ENCODE peak calls at places on chromosomes 3 and 15, in seven cellular contexts. A is A549, H is Panc1, L is BE2C, X is tibial nerve, I is sigmoid colon, M is body of pancreas. G is an unnamed sample.

GRCh38 chr3:34882764-34883163 is 756.6 kb upstream of the ARPP21 start:
- DNase-seq in X (no peak), A (no peak), M (no peak), I (no peak), L (peak; percentile 33), H (no peak), G (no peak)

GRCh38 chr3:37701729-37702128 is 160.0 kb upstream of the CTDSPL start:
- DNase-seq in H (no peak), X (no peak), I (no peak), M (no peak), A (no peak), L (peak; percentile 9), G (no peak)

GRCh38 chr3:23575697-23576096 is 230.1 kb upstream of the UBE2E1 start:
- DNase-seq in L (no peak), H (no peak), A (peak; percentile 62), M (no peak), X (no peak), I (no peak), G (no peak)

GRCh38 chr3:45516829-45517228 is 77.7 kb upstream of the LIMD1 start:
- DNase-seq in A (no peak), L (no peak), H (no peak), M (no peak), X (no peak), I (no peak), G (no peak)

GRCh38 chr15:61527836-61528589 is 298.9 kb upstream of the RORA start:
- DNase-seq in X (no peak), M (no peak), A (no peak), I (no peak), L (peak; percentile 31), H (no peak), G (no peak)

GRCh38 chr3:29463306-29463705 is 182.4 kb downstream of the RBMS3 start:
- DNase-seq in L (no peak), M (no peak), H (no peak), I (no peak), X (no peak), A (no peak), G (no peak)

GRCh38 chr3:184175506-184175905 is 851 bp downstream of the AP2M1 start:
- DNase-seq in X (no peak), I (no peak), A (no peak), H (no peak), L (no peak), M (no peak), G (no peak)

GRCh38 chr3:149460123-149460522 is 14.4 kb upstream of the TM4SF4 start:
- DNase-seq in L (no peak), M (peak; percentile 61), A (no peak), I (no peak), H (no peak), X (peak; percentile 19), G (peak; percentile 82)

GRCh38 chr3:186464424-186465093 is 79.6 kb downstream of the CRYGS start:
- DNase-seq in A (peak; percentile 23), H (no peak), I (no peak), L (no peak), X (no peak), M (no peak), G (no peak)

GRCh38 chr3:111156506-111156905 is 84.9 kb downstream of the NECTIN3 start:
- DNase-seq in H (no peak), L (no peak), X (no peak), I (no peak), A (no peak), M (no peak), G (no peak)

GRCh38 chr3:46361408-46362283 is 7.7 kb downstream of the CCR2 start:
- DNase-seq in X (no peak), L (no peak), A (no peak), I (peak; percentile 66), H (no peak), M (peak; percentile 45), G (no peak)

GRCh38 chr3:61997112-61997511 is 376.2 kb downstream of the FEZF2 start:
- DNase-seq in L (peak; percentile 50), X (no peak), I (no peak), M (no peak), H (no peak), A (no peak), G (no peak)

GRCh38 chr3:171860830-171861535 is 17.8 kb downstream of the TMEM212 start:
- DNase-seq in L (no peak), M (peak; percentile 30), H (no peak), A (no peak), I (no peak), X (peak; percentile 32), G (no peak)

GRCh38 chr3:83770664-83771402 is 1188.0 kb upstream of the CADM2 start:
- DNase-seq in I (no peak), A (no peak), L (no peak), M (no peak), X (no peak), H (no peak), G (no peak)

GRCh38 chr3:159765860-159766294 is 222.8 kb upstream of the IL12A start:
- DNase-seq in I (peak; percentile 81), H (no peak), A (no peak), L (peak; percentile 65), X (no peak), M (no peak), G (peak; percentile 89)

GRCh38 chr3:116102037-116102436 is 343.2 kb downstream of the LSAMP start:
- DNase-seq in L (no peak), A (no peak), H (no peak), X (no peak), I (no peak), M (no peak), G (no peak)

GRCh38 chr3:45665101-45665572 is 24.1 kb upstream of the SACM1L start:
- DNase-seq in A (peak; percentile 76), X (peak; percentile 59), H (no peak), I (no peak), M (peak; percentile 83), L (peak; percentile 34), G (no peak)

GRCh38 chr3:30286007-30286669 is 320.3 kb upstream of the TGFBR2 start:
- DNase-seq in A (peak; percentile 71), L (peak; percentile 20), M (peak; percentile 87), H (peak; percentile 69), X (peak; percentile 81), I (peak; percentile 85), G (peak; percentile 89)

GRCh38 chr15:38714309-38715072 is 149.9 kb upstream of the RASGRP1 start:
- DNase-seq in L (no peak), M (peak; percentile 8), A (no peak), X (no peak), H (no peak), I (peak; percentile 72), G (no peak)

GRCh38 chr15:71440479-71441071 is 325.3 kb downstream of the THSD4 start:
- DNase-seq in L (no peak), X (no peak), A (peak; percentile 86), M (no peak), I (no peak), H (peak; percentile 82), G (no peak)

GRCh38 chr3:13195374-13195773 is 122.1 kb upstream of the IQSEC1 start:
- DNase-seq in L (no peak), M (no peak), H (no peak), X (no peak), A (no peak), I (no peak), G (no peak)

GRCh38 chr15:90309050-90309449 is 43.0 kb upstream of the ZNF774 start:
- DNase-seq in L (no peak), A (no peak), H (no peak), M (no peak), X (no peak), I (no peak), G (no peak)

GRCh38 chr15:51577907-51578306 is 44.7 kb downstream of the DMXL2 start:
- DNase-seq in I (no peak), A (no peak), H (no peak), L (no peak), M (no peak), X (no peak), G (no peak)

GRCh38 chr15:51580982-51581381 is 41.6 kb downstream of the DMXL2 start:
- DNase-seq in X (no peak), A (no peak), I (no peak), H (no peak), L (no peak), M (no peak), G (no peak)

GRCh38 chr15:51580385-51580784 is 42.2 kb downstream of the DMXL2 start:
- DNase-seq in A (no peak), X (no peak), H (no peak), M (no peak), L (no peak), I (no peak), G (no peak)

GRCh38 chr15:51576911-51577500 is 45.6 kb downstream of the DMXL2 start:
- DNase-seq in A (no peak), X (peak; percentile 51), M (peak; percentile 27), H (no peak), I (no peak), L (no peak), G (no peak)

GRCh38 chr15:51579012-51579411 is 43.6 kb downstream of the DMXL2 start:
- DNase-seq in L (no peak), X (no peak), M (no peak), H (no peak), A (no peak), I (no peak), G (no peak)
- H3K4me1 ChIP-seq in L (peaks cover 4% of the 10 kb centered on the region), X (peaks cover 14% of the 10 kb centered on the region), M (no peaks in the 10 kb centered on the region), H (peaks cover 5% of the 10 kb centered on the region), A (peaks cover 7% of the 10 kb centered on the region), I (no peaks in the 10 kb centered on the region), G (peaks cover 4% of the 10 kb centered on the region)

GRCh38 chr3:52517796-52518722 is 15.6 kb downstream of the NT5DC2 start:
- DNase-seq in H (no peak), M (no peak), I (no peak), X (no peak), A (no peak), L (no peak), G (no peak)
- H3K4me3 ChIP-seq in H (no peak overlapping the region), M (no peak overlapping the region), I (peak overlapping the region; percentile 38), X (peak overlapping the region; percentile 23), A (no peak overlapping the region), L (peak overlapping the region; percentile 35), G (no peak overlapping the region)

GRCh38 chr3:194985031-194985578 is 285.9 kb downstream of the XXYLT1 start:
- DNase-seq in X (peak; percentile 23), H (no peak), A (no peak), L (no peak), M (peak; percentile 60), I (peak; percentile 89), G (peak; percentile 83)
- TF ChIP-seq CTCF in X (no peak), H (no peak), A (no peak), L (no peak), M (peak; percentile 36), I (no peak), G (peak; percentile 51)

GRCh38 chr3:64584193-64584592 is 103.6 kb downstream of the ADAMTS9 start:
- DNase-seq in X (no peak), M (no peak), I (no peak), A (no peak), L (no peak), H (no peak), G (no peak)

GRCh38 chr3:64574194-64574593 is 113.6 kb downstream of the ADAMTS9 start:
- DNase-seq in L (no peak), M (no peak), I (no peak), X (no peak), H (no peak), A (no peak), G (no peak)

GRCh38 chr3:64578384-64578783 is 109.4 kb downstream of the ADAMTS9 start:
- DNase-seq in I (no peak), H (no peak), A (no peak), M (no peak), L (no peak), X (no peak), G (no peak)

GRCh38 chr3:64575211-64575844 is 112.5 kb downstream of the ADAMTS9 start:
- DNase-seq in A (peak; percentile 25), I (no peak), M (no peak), L (no peak), H (peak; percentile 4), X (no peak), G (no peak)

GRCh38 chr3:64578797-64579196 is 109.0 kb downstream of the ADAMTS9 start:
- DNase-seq in A (no peak), M (no peak), L (no peak), X (no peak), H (no peak), I (no peak), G (no peak)
- H3K4me1 ChIP-seq in A (no peaks in the 10 kb centered on the region), M (peaks cover 23% of the 10 kb centered on the region), L (peaks cover 4% of the 10 kb centered on the region), X (peaks cover 3% of the 10 kb centered on the region), H (no peaks in the 10 kb centered on the region), I (no peaks in the 10 kb centered on the region), G (no peaks in the 10 kb centered on the region)